ENCODE peak calls at places on chromosomes 13 and 19, in six cellular contexts. A is psoas muscle, Q is breast epithelium, C is kidney, T is transverse colon, H is fibroblast of lung. R is an unnamed sample.

GRCh38 chr13:67619987-67620386 is 389.9 kb upstream of the PCDH9 start:
- DNase-seq in Q (no peak), T (no peak), C (no peak), H (peak), A (no peak), R (no peak)

GRCh38 chr13:42392706-42393572 is 121.0 kb downstream of the AKAP11 start:
- DNase-seq in Q (no peak), H (peak), T (no peak), A (no peak), C (no peak), R (peak)

GRCh38 chr19:53172892-53173291 is 14.0 kb upstream of the ZNF347 start:
- DNase-seq in T (no peak), H (peak), C (no peak), A (no peak), Q (no peak), R (no peak)

GRCh38 chr13:37443538-37443937 is 155.0 kb downstream of the POSTN start:
- DNase-seq in T (no peak), H (peak), Q (no peak), C (no peak), A (no peak), R (no peak)

GRCh38 chr13:84037937-84038464 is 155.7 kb upstream of the SLITRK1 start:
- DNase-seq in A (no peak), Q (no peak), H (no peak), T (no peak), C (no peak), R (no peak)

GRCh38 chr19:46571495-46571894 is 29.6 kb upstream of the CALM3 start:
- DNase-seq in A (no peak), Q (no peak), H (no peak), T (no peak), C (no peak), R (peak)

GRCh38 chr19:58203814-58204475 is 21.1 kb downstream of the ZNF274 start:
- DNase-seq in T (no peak), C (no peak), H (peak), A (no peak), Q (no peak), R (no peak)

GRCh38 chr13:113417008-113417735 is 36.1 kb downstream of the ADPRHL1 start:
- DNase-seq in A (no peak), Q (no peak), H (no peak), T (no peak), C (no peak), R (no peak)

GRCh38 chr13:27053902-27054595 is 117.6 kb downstream of the USP12 start:
- DNase-seq in T (no peak), C (no peak), H (peak), A (no peak), Q (no peak), R (no peak)

GRCh38 chr19:29610574-29611271 is 4.6 kb downstream of the POP4 start:
- DNase-seq in A (peak), H (peak), Q (peak), T (peak), C (peak), R (peak)

GRCh38 chr19:33453207-33453736 is 68.3 kb downstream of the PEPD start:
- DNase-seq in T (no peak), Q (no peak), H (no peak), C (no peak), A (no peak), R (no peak)

GRCh38 chr19:42193706-42194105 is 23.8 kb downstream of the DEDD2 start:
- DNase-seq in T (no peak), A (no peak), C (no peak), H (peak), Q (no peak), R (no peak)

GRCh38 chr13:52851153-52851962 is 2.9 kb upstream of the PCDH8 start:
- DNase-seq in H (peak), T (peak), C (peak), Q (no peak), A (peak), R (peak)
- H3K4me3 ChIP-seq in H (peak), T (peak), C (peak), Q (peak), A (peak), R (peak)

GRCh38 chr13:100478107-100478809 is 110.3 kb downstream of the GGACT start:
- DNase-seq in C (no peak), H (no peak), A (no peak), T (no peak), Q (no peak), R (no peak)
- TF ChIP-seq CTCF in C (no peak), H (no peak), A (no peak), T (no peak), Q (no peak), R (no peak)

DNA sequence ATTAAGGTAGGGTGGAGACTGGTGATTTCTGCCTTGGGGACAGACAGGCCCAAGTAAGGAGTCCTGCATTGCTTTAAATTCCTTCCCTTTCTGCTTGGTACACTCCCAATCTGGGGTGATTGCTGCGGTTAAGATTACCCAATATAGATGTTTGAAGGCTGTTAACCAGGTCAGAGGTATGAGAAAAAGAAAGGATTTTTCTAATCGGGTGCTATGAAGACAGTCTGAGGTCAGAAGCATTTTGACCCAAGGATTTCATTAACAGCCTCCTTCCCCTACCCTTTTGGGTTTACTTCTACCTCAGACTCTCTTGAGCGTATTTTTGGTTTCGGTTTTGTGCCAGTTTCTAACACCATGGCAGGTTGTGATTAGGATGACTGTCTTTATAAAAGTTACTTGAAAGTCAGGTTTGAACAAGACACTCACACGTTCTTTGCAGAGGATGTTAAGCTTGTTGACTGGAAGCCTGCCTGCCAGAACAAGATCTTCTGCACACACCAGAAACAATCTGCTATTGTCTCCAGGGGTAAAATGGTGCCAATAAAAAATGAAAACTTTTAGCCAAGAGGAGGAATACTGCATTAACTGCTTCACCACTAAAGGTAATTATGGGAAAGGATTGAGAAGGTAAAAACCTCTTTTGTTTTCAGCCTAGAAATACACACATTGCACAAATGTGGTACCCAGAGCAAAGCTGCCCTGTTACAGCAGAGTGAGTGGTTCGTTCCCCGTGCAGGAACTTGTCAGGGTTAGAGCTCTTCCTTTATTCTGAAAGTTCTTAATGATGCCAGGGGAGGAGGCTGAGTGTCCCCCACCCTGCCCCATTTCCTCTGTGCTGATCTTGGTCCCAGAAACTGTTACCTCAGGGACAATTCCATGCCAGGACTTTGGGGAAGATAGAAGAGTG is 108.9 kb downstream of the NDFIP2 start:
- DNase-seq in H (no peak), C (no peak), Q (peak), T (no peak), A (no peak), R (peak)
- H3K4me3 ChIP-seq in H (no peak), C (no peak), Q (peak), T (no peak), A (no peak), R (no peak)

DNA sequence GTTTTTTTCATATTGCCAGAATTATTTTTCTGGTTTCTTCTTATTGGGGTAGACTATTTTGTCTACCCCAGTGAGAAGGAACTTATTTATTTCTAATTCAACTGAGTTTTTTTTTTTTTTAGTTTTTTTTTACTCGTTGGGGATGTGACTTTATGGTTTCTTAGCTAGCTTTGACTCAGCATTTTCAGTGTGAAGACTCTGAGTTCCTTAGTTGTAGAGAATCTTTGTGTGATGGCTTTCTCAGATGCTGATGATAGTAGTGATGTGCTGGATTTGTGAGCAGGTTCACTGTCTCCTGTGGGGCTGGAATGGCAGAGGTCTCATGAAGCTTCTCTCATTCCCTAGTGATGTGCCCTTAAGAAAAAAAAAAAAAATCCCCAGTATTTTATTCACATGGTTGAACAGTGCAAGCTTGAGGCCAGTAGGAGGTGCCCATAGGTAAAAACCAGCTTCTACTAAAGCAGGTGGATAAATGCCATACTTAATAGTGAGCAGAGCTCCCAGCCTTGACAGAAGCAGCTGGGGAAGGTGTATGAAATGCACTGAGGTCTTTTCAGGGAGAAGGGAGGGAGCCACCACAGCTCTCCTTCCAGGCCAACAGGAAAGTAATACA is 106.2 kb upstream of the KLF5 start:
- DNase-seq in H (no peak), T (no peak), Q (no peak), A (no peak), C (no peak), R (no peak)
- TF ChIP-seq CTCF in H (no peak), T (no peak), Q (no peak), A (no peak), C (no peak), R (no peak)

GRCh38 chr19:13037718-13038117 is 42.4 kb downstream of the NFIX start:
- DNase-seq in A (no peak), H (no peak), C (no peak), T (no peak), Q (no peak), R (no peak)

GRCh38 chr19:13039211-13039789 is 44.0 kb downstream of the NFIX start:
- DNase-seq in A (no peak), H (no peak), T (no peak), Q (no peak), C (no peak), R (no peak)

GRCh38 chr19:13037161-13037560 is 41.9 kb downstream of the NFIX start:
- DNase-seq in T (no peak), C (no peak), A (peak), H (peak), Q (peak), R (peak)

GRCh38 chr19:13040232-13040915 is 45.1 kb downstream of the NFIX start:
- DNase-seq in C (no peak), H (no peak), T (no peak), Q (no peak), A (no peak), R (no peak)

GRCh38 chr19:13038306-13039210 is 43.3 kb downstream of the NFIX start:
- DNase-seq in A (no peak), T (no peak), Q (no peak), H (no peak), C (no peak), R (no peak)
- H3K4me3 ChIP-seq in A (no peak), T (no peak), Q (no peak), H (no peak), C (no peak), R (no peak)

GRCh38 chr13:41053384-41053826 is 7.9 kb upstream of the WBP4 start:
- DNase-seq in C (no peak), A (no peak), Q (no peak), H (peak), T (no peak), R (peak)

GRCh38 chr13:41054212-41054877 is 7.0 kb upstream of the WBP4 start:
- DNase-seq in A (no peak), H (peak), T (peak), C (no peak), Q (no peak), R (peak)

GRCh38 chr13:41056194-41056593 is 5.1 kb upstream of the WBP4 start:
- DNase-seq in H (no peak), A (no peak), C (no peak), Q (no peak), T (no peak), R (no peak)

GRCh38 chr13:41056996-41057711 is 4.2 kb upstream of the WBP4 start:
- DNase-seq in H (no peak), A (no peak), Q (no peak), C (no peak), T (no peak), R (no peak)

DNA sequence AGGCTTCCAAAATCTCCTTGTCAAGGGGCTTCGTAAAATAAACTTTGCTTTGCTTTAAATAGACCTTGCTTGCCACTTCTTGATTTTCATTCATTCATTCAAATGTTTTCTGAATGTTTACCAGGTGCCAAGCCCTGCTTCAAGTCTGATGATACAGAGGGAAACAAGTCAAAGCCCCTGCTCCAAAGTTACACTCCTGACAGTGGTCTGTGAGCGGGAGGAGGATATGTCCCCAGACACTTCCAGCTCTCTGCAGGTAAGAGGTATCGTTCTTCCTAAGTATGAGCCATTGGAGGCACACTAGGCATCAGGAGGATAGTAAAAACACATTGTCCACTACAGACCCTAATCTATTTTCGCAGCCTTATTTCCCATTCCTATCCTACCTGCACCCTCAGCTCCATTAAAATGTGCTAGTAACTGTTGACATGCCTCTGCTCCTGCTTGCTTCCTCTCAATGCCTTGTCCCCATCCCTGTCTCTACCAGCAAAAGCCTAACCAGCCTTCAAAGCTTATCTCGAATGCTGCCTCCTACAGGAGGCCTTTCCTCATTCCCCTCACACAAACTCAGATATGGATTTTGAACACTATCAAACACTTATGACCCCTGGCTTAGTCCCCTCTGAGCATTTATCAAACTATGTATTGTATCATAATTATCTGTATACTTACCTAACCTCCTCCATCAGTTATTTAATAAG is 6.2 kb upstream of the WBP4 start:
- DNase-seq in C (no peak), T (no peak), H (no peak), A (no peak), Q (no peak), R (peak)
- TF ChIP-seq CTCF in C (no peak), T (peak), H (peak), A (no peak), Q (no peak), R (peak)

GRCh38 chr19:39398297-39398864 is 7.2 kb downstream of the MED29 start:
- DNase-seq in H (peak), C (peak), T (peak), A (peak), Q (no peak), R (peak)
- H3K4me3 ChIP-seq in H (no peak), C (peak), T (no peak), A (no peak), Q (no peak), R (peak)

DNA sequence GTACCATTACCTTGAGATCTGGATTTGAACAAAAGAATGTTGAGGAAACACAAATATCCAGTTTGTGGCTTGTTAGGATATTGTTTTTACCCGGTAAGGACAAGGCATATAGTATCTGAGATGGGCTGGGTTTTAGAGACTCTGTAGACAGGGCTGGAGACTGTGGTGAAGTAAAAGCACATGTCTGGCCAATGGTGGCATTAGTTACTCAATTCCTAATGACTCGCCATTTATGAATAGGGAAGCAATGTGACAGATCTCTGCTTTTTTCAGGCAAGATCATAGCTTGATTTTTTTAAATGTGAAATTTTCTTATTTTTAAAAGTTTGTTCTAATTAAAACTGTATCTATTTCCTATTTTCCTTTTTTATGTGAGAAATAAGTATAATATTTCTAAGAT is 371.1 kb upstream of the SPRY2 start:
- DNase-seq in H (peak), A (no peak), T (no peak), Q (no peak), C (no peak), R (no peak)
- TF ChIP-seq CTCF in H (no peak), A (no peak), T (no peak), Q (no peak), C (no peak), R (no peak)

DNA sequence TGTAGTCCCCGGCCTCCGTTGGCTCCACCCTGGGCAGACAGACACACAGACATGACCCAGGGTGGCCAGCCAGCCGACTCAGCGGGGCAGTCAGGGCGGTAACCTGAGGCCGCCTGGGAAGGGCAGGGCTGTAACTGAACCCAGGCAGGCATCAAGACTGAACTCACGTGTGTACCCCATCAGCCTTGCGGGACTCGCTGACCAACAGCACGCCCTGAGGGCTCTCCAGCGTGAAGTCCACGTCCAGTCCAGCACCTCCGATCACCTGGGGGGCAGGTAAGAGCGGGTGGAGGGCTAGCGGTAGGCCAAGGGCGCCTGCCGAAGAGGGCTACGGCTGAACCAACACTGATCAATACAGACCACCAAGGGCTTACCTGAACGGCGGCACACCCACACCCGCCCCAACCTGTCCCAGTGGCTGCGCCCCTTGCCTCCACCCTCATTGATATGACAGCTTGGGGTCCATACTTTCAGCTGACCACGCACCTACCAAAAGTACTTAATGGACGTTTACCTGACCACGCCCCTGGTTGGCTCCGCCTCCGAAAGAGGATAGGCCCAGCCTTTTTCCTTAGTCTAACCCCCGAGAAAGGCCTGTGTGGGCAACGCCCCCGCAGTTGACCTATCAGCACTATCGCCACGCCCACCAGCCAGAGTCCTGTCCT is 791 bp downstream of the TMED1 start:
- DNase-seq in C (no peak), T (no peak), H (no peak), A (peak), Q (peak), R (no peak)
- H3K4me3 ChIP-seq in C (peak), T (no peak), H (peak), A (peak), Q (peak), R (peak)

GRCh38 chr13:44129418-44129817 is 244.2 kb upstream of the SERP2 start:
- DNase-seq in A (no peak), H (no peak), T (no peak), Q (no peak), C (no peak), R (no peak)

GRCh38 chr13:44132710-44133109 is 240.9 kb upstream of the SERP2 start:
- DNase-seq in Q (peak), H (peak), C (peak), T (peak), A (peak), R (no peak)

GRCh38 chr13:44125943-44126469 is 246.3 kb downstream of the LACC1 start:
- DNase-seq in T (no peak), H (peak), C (no peak), Q (no peak), A (no peak), R (no peak)

GRCh38 chr13:44131069-44131614 is 242.5 kb upstream of the SERP2 start:
- DNase-seq in A (no peak), Q (no peak), H (no peak), C (no peak), T (no peak), R (no peak)

DNA sequence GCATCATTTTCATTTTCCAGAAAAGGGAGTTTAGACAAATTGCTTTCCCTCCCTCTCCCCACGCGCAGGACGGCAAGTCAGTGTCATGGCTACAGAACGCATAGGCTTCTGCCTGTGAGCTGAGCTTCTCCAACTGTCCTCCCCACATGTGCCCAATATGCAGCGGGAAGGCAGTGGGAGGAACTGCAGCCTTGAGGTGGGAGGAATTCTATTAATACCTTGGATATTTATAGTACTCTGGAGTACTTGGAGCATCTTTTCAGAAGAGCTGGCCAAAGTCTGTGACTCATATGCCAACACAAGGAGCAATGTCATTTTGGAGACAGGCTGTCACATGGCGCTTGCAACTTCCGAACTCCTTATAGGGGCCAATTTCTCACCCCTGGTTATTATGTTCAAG is 245.1 kb upstream of the SERP2 start:
- DNase-seq in A (peak), C (no peak), T (no peak), Q (no peak), H (peak), R (no peak)
- TF ChIP-seq CTCF in A (peak), C (no peak), T (no peak), Q (no peak), H (no peak), R (no peak)